ENCODE peak calls at places on chromosomes 3 and 15, in five cellular contexts. One of them, this sample, is unnamed.

GRCh38 chr15:76994971-76995945 is at the start of gene PSTPIP1:
- DNase-seq in suprapubic skin: peak
- DNase-seq in lower leg skin: peak
- DNase-seq in neural progenitor cell: no peak
- DNase-seq in body of pancreas: no peak
- DNase-seq in this sample: no peak

GRCh38 chr15:58260911-58261267 is 122.7 kb downstream of the AQP9 start:
- DNase-seq in suprapubic skin: no peak
- DNase-seq in lower leg skin: peak
- DNase-seq in neural progenitor cell: no peak
- DNase-seq in body of pancreas: no peak
- DNase-seq in this sample: no peak

GRCh38 chr3:38039101-38039898 is at the start of gene DLEC1:
- DNase-seq in suprapubic skin: peak
- DNase-seq in lower leg skin: peak
- DNase-seq in neural progenitor cell: peak
- DNase-seq in body of pancreas: peak
- DNase-seq in this sample: peak

GRCh38 chr15:93209690-93210425 is 120.8 kb upstream of the RGMA start:
- DNase-seq in suprapubic skin: no peak
- DNase-seq in lower leg skin: no peak
- DNase-seq in neural progenitor cell: no peak
- DNase-seq in body of pancreas: no peak
- DNase-seq in this sample: no peak

GRCh38 chr3:15279671-15280402 is 52.5 kb downstream of the SH3BP5 start:
- DNase-seq in suprapubic skin: no peak
- DNase-seq in lower leg skin: no peak
- DNase-seq in neural progenitor cell: no peak
- DNase-seq in body of pancreas: no peak
- DNase-seq in this sample: no peak

GRCh38 chr3:75048650-75049049 is 434.2 kb upstream of the CNTN3 start:
- DNase-seq in suprapubic skin: no peak
- DNase-seq in lower leg skin: no peak
- DNase-seq in neural progenitor cell: no peak
- DNase-seq in body of pancreas: no peak
- DNase-seq in this sample: no peak

GRCh38 chr3:187230011-187230410 is 32.7 kb downstream of the RTP1 start:
- DNase-seq in suprapubic skin: no peak
- DNase-seq in lower leg skin: no peak
- DNase-seq in neural progenitor cell: no peak
- DNase-seq in body of pancreas: no peak
- DNase-seq in this sample: no peak

GRCh38 chr3:128555098-128555825 is 62.3 kb upstream of the GATA2 start:
- DNase-seq in suprapubic skin: peak
- DNase-seq in lower leg skin: peak
- DNase-seq in neural progenitor cell: peak
- DNase-seq in body of pancreas: peak
- DNase-seq in this sample: no peak

GRCh38 chr15:96329403-96329981 is 1.0 kb upstream of the NR2F2 start:
- DNase-seq in suprapubic skin: no peak
- DNase-seq in lower leg skin: no peak
- DNase-seq in neural progenitor cell: peak
- DNase-seq in body of pancreas: no peak
- DNase-seq in this sample: no peak

GRCh38 chr3:25820816-25821486 is 31.1 kb downstream of the OXSM start:
- DNase-seq in suprapubic skin: no peak
- DNase-seq in lower leg skin: no peak
- DNase-seq in neural progenitor cell: no peak
- DNase-seq in body of pancreas: no peak
- DNase-seq in this sample: no peak

GRCh38 chr15:73323956-73324355 is 44.8 kb downstream of the HCN4 start:
- DNase-seq in suprapubic skin: peak
- DNase-seq in lower leg skin: no peak
- DNase-seq in neural progenitor cell: no peak
- DNase-seq in body of pancreas: no peak
- DNase-seq in this sample: no peak

GRCh38 chr3:158261371-158261991 is 151.6 kb downstream of the RSRC1 start:
- DNase-seq in suprapubic skin: no peak
- DNase-seq in lower leg skin: no peak
- DNase-seq in neural progenitor cell: peak
- DNase-seq in body of pancreas: no peak
- DNase-seq in this sample: no peak

GRCh38 chr3:45491344-45491743 is 103.0 kb downstream of the LARS2 start:
- DNase-seq in suprapubic skin: no peak
- DNase-seq in lower leg skin: no peak
- DNase-seq in neural progenitor cell: no peak
- DNase-seq in body of pancreas: no peak
- DNase-seq in this sample: no peak

GRCh38 chr15:94230886-94231727 is at the start of gene MCTP2:
- DNase-seq in suprapubic skin: peak
- DNase-seq in lower leg skin: peak
- DNase-seq in neural progenitor cell: peak
- DNase-seq in body of pancreas: peak
- DNase-seq in this sample: peak

GRCh38 chr3:158823426-158823825 is 21.6 kb downstream of the MFSD1 start:
- DNase-seq in suprapubic skin: no peak
- DNase-seq in lower leg skin: no peak
- DNase-seq in neural progenitor cell: no peak
- DNase-seq in body of pancreas: no peak
- DNase-seq in this sample: no peak

GRCh38 chr15:31274496-31275330 is 51.9 kb upstream of the KLF13 start:
- DNase-seq in suprapubic skin: peak
- DNase-seq in lower leg skin: peak
- DNase-seq in neural progenitor cell: peak
- DNase-seq in body of pancreas: no peak
- DNase-seq in this sample: no peak

DNA sequence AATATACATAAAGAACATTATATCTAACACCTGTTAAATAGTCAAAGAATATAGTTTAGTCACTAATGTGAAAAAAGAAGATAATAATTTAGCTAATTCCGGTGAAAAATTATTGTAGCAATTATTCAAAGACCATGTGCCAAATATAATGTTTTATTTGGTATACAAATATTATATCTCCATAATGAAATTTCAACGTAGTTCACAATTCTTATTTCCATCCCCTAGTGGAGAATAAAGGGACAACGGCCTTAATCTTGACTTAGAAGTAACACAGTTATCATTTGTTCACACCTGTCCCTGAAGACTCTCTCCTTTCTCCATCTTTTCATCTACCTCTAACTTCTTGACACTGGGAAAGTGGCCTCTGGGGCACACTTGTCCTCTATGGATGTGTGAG is 213.4 kb downstream of the ERC2 start:
- DNase-seq in suprapubic skin: no peak
- DNase-seq in lower leg skin: no peak
- DNase-seq in neural progenitor cell: no peak
- DNase-seq in body of pancreas: no peak
- DNase-seq in this sample: no peak
- TF ChIP-seq CTCF in suprapubic skin: no peak
- TF ChIP-seq CTCF in lower leg skin: no peak
- TF ChIP-seq CTCF in neural progenitor cell: peak
- TF ChIP-seq CTCF in body of pancreas: no peak
- TF ChIP-seq CTCF in this sample: no peak

DNA sequence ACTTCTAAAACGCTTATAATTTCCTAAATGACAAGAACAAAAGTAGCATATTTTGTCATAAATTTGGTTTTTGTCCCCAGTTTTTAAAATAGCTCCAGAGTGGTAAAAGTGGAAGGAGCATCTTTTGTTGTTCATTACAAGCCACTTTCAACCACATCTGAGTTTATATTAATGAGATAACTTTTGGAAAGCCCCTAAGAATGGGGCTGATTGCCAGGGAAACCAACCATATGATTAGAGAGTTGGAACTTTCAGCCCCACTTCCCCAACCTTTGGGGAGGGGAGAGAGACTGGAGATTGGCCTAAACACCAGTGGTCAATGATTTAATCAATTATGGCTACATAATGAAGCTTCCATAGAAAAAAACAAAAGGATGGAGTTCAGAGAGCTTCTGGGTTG is 57.4 kb downstream of the CPA3 start:
- DNase-seq in suprapubic skin: no peak
- DNase-seq in lower leg skin: no peak
- DNase-seq in neural progenitor cell: no peak
- DNase-seq in body of pancreas: no peak
- DNase-seq in this sample: no peak
- TF ChIP-seq CTCF in suprapubic skin: no peak
- TF ChIP-seq CTCF in lower leg skin: no peak
- TF ChIP-seq CTCF in neural progenitor cell: no peak
- TF ChIP-seq CTCF in body of pancreas: no peak
- TF ChIP-seq CTCF in this sample: no peak

GRCh38 chr3:172038823-172039222 is 555 bp upstream of the FNDC3B start:
- DNase-seq in suprapubic skin: no peak
- DNase-seq in lower leg skin: peak
- DNase-seq in neural progenitor cell: peak
- DNase-seq in body of pancreas: peak
- DNase-seq in this sample: no peak

GRCh38 chr3:172036541-172037215 is 2.7 kb upstream of the FNDC3B start:
- DNase-seq in suprapubic skin: no peak
- DNase-seq in lower leg skin: no peak
- DNase-seq in neural progenitor cell: no peak
- DNase-seq in body of pancreas: no peak
- DNase-seq in this sample: no peak

GRCh38 chr3:172031957-172032356 is 7.4 kb upstream of the FNDC3B start:
- DNase-seq in suprapubic skin: no peak
- DNase-seq in lower leg skin: no peak
- DNase-seq in neural progenitor cell: no peak
- DNase-seq in body of pancreas: no peak
- DNase-seq in this sample: no peak

GRCh38 chr3:172033392-172033791 is 6.0 kb upstream of the FNDC3B start:
- DNase-seq in suprapubic skin: no peak
- DNase-seq in lower leg skin: no peak
- DNase-seq in neural progenitor cell: no peak
- DNase-seq in body of pancreas: no peak
- DNase-seq in this sample: no peak

GRCh38 chr3:172034786-172035685 is 4.3 kb upstream of the FNDC3B start:
- DNase-seq in suprapubic skin: no peak
- DNase-seq in lower leg skin: no peak
- DNase-seq in neural progenitor cell: peak
- DNase-seq in body of pancreas: peak
- DNase-seq in this sample: no peak
- TF ChIP-seq CTCF in suprapubic skin: no peak
- TF ChIP-seq CTCF in lower leg skin: no peak
- TF ChIP-seq CTCF in neural progenitor cell: peak
- TF ChIP-seq CTCF in body of pancreas: peak
- TF ChIP-seq CTCF in this sample: peak

DNA sequence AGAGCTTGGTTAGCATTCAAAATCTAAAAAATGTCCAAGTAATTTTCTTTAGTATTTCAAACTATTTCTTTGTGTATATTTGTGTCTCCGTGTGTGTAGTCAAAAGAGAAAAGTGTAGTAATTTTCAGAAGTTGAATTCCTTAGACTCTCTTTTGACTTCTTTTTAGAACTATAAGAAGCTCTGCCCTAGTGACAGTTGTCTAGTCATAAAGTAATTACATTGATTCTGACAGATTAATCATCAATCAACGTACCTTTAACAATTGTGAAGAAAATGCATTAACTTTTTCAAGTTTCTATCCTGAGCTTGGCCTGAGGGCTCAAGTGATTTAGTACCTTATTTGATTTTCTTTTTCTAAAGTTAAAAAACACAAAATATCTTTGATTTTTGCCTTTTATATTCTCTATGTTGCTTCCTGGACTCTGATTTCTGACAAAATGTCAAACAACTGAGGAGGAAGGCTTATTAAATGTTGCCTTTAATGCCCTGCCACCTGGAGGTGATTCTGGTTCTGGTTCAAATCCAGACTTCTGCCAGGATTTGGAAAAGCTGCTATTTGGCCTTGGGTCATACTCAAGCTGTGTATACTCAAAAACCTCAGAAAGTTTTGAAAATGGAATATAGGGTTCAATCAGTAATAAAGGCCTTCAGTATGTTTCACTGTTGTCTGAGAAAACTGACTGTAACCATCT is 653.6 kb downstream of the NSUN3 start:
- DNase-seq in suprapubic skin: no peak
- DNase-seq in lower leg skin: no peak
- DNase-seq in neural progenitor cell: no peak
- DNase-seq in body of pancreas: peak
- DNase-seq in this sample: no peak
- TF ChIP-seq CTCF in suprapubic skin: no peak
- TF ChIP-seq CTCF in lower leg skin: no peak
- TF ChIP-seq CTCF in neural progenitor cell: peak
- TF ChIP-seq CTCF in body of pancreas: peak
- TF ChIP-seq CTCF in this sample: no peak

This sample was measured in ascending aorta.